ENCODE peak calls at places on chromosomes 1 and 21, in ten cellular contexts. C, Y, B, D, T, A, F, R, Z and G are unnamed samples.

GRCh38 chr21:45386728-45387371 is 18.1 kb upstream of the COL18A1 start:
- DNase-seq in B (peak; percentile 45), R (no peak), F (no peak), A (peak; percentile 73), Z (peak; percentile 45), T (peak; percentile 75), D (peak; percentile 59), C (no peak), Y (no peak), G (peak; percentile 83)

GRCh38 chr1:54695764-54696163 is 19.9 kb upstream of the TTC4 start:
- DNase-seq in R (no peak), Z (no peak), Y (no peak), B (no peak), D (no peak), F (no peak), T (no peak), A (no peak), C (no peak), G (no peak)

GRCh38 chr1:240980342-240980741 is 368.4 kb upstream of the GREM2 start:
- DNase-seq in R (no peak), C (no peak), F (no peak), D (no peak), Y (no peak), B (no peak), Z (no peak), A (no peak), T (no peak), G (no peak)

GRCh38 chr1:46370214-46370633 is 23.9 kb upstream of the FAAH start:
- DNase-seq in Y (no peak), B (no peak), D (no peak), F (peak; percentile 56), Z (no peak), T (peak; percentile 28), A (no peak), C (no peak), R (peak; percentile 30), G (no peak)

GRCh38 chr1:219329606-219330005 is 155.9 kb downstream of the LYPLAL1 start:
- DNase-seq in Z (no peak), B (no peak), T (peak; percentile 58), R (no peak), A (no peak), D (no peak), Y (no peak), F (no peak), C (no peak), G (no peak)

GRCh38 chr1:88855986-88856385 is 35.4 kb downstream of the GTF2B start:
- DNase-seq in R (no peak), B (no peak), Z (no peak), C (no peak), A (no peak), D (no peak), F (no peak), Y (no peak), T (no peak), G (no peak)

GRCh38 chr1:162317659-162318058 is 59.0 kb downstream of the SPATA46 start:
- DNase-seq in Z (no peak), R (no peak), D (no peak), F (no peak), B (no peak), A (no peak), T (no peak), Y (no peak), C (no peak), G (no peak)

GRCh38 chr21:27534211-27534610 is 567.3 kb upstream of the ADAMTS5 start:
- DNase-seq in F (no peak), C (no peak), T (peak; percentile 7), R (no peak), Z (no peak), D (no peak), B (no peak), A (no peak), Y (no peak), G (no peak)

GRCh38 chr1:20390589-20391331 is 95.2 kb downstream of the CAMK2N1 start:
- DNase-seq in R (no peak), Z (no peak), T (peak; percentile 34), A (no peak), D (no peak), B (no peak), C (no peak), F (no peak), Y (no peak), G (no peak)

GRCh38 chr1:158818991-158819405 is 12.2 kb upstream of the MNDA start:
- DNase-seq in Z (no peak), C (no peak), B (no peak), Y (no peak), R (no peak), D (no peak), F (no peak), A (no peak), T (no peak), G (no peak)

GRCh38 chr1:2821970-2822620 is 20.6 kb upstream of the TTC34 start:
- DNase-seq in Z (peak; percentile 65), T (peak; percentile 41), A (no peak), Y (no peak), D (no peak), C (no peak), B (peak; percentile 17), F (no peak), R (no peak), G (no peak)

GRCh38 chr1:202805886-202806511 is 2.2 kb downstream of the KDM5B start:
- DNase-seq in T (peak; percentile 33), C (no peak), F (peak; percentile 44), A (no peak), R (peak; percentile 43), Z (no peak), D (no peak), Y (no peak), B (peak; percentile 12), G (no peak)

GRCh38 chr1:227728059-227728891 is 6.8 kb downstream of the JMJD4 start:
- DNase-seq in R (peak; percentile 95), D (peak; percentile 92), Y (peak; percentile 53), T (peak; percentile 98), B (peak; percentile 75), C (peak; percentile 85), Z (peak; percentile 90), F (peak; percentile 92), A (peak; percentile 47), G (no peak)
- TF ChIP-seq CTCF in R (no peak), D (no peak), Y (no peak), T (peak; percentile 14), B (no peak), C (no peak), Z (peak; percentile 5), F (no peak), A (no peak), G (no peak)

GRCh38 chr1:244254467-244254866 is 197.2 kb downstream of the ADSS2 start:
- DNase-seq in T (no peak), F (no peak), D (no peak), B (no peak), A (peak; percentile 62), Y (no peak), Z (no peak), C (no peak), R (no peak), G (no peak)
- TF ChIP-seq CTCF in T (no peak), F (no peak), D (no peak), B (no peak), A (no peak), Y (no peak), Z (no peak), C (no peak), R (no peak), G (no peak)

GRCh38 chr1:108861566-108861965 is 4.7 kb upstream of the AKNAD1 start:
- DNase-seq in F (no peak), B (no peak), C (no peak), T (no peak), D (no peak), A (no peak), Z (no peak), Y (no peak), R (no peak), G (no peak)

GRCh38 chr1:108863984-108864383 is 7.1 kb upstream of the AKNAD1 start:
- DNase-seq in R (no peak), C (no peak), Z (no peak), D (no peak), T (no peak), A (no peak), B (no peak), F (no peak), Y (no peak), G (no peak)

GRCh38 chr1:108862698-108863477 is 6.0 kb upstream of the AKNAD1 start:
- DNase-seq in C (no peak), R (no peak), D (no peak), T (no peak), A (no peak), Z (no peak), F (no peak), B (no peak), Y (no peak), G (no peak)

GRCh38 chr1:108862017-108862610 is 5.2 kb upstream of the AKNAD1 start:
- DNase-seq in C (no peak), F (no peak), T (no peak), R (no peak), D (no peak), B (no peak), Y (no peak), A (no peak), Z (no peak), G (no peak)

DNA sequence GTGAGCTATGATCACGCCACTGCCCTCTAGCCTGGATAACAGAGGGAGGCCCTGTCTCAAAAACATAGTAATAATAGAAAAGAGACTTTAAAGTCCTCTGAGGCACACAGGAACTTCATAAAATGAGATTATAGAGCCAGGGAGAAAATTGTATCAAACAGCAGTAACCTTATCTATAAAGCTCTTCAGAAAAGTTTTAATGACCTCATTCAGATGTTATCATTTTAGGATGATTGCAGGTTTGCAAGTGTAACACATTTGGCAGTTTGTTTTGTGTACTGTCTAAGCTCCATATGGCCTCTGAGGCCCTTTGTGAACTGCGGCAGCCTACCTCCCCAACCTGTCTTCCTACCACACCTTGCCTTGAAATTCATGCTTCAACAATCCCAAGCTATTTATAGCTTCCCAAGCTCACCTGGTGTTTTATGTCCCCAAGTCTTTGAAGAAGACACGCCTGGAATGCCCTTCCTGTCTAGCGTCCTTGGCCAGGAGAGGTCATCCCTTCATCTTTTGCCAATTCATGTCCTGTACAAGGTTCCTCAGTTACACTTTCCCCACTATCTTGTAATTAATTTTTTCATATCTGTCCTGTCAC is 8.5 kb upstream of the AKNAD1 start:
- DNase-seq in T (no peak), Y (no peak), R (no peak), Z (no peak), A (no peak), B (no peak), D (no peak), C (no peak), F (no peak), G (no peak)
- TF ChIP-seq CTCF in T (no peak), Y (no peak), R (no peak), Z (no peak), A (no peak), B (no peak), D (no peak), C (no peak), F (no peak), G (no peak)

DNA sequence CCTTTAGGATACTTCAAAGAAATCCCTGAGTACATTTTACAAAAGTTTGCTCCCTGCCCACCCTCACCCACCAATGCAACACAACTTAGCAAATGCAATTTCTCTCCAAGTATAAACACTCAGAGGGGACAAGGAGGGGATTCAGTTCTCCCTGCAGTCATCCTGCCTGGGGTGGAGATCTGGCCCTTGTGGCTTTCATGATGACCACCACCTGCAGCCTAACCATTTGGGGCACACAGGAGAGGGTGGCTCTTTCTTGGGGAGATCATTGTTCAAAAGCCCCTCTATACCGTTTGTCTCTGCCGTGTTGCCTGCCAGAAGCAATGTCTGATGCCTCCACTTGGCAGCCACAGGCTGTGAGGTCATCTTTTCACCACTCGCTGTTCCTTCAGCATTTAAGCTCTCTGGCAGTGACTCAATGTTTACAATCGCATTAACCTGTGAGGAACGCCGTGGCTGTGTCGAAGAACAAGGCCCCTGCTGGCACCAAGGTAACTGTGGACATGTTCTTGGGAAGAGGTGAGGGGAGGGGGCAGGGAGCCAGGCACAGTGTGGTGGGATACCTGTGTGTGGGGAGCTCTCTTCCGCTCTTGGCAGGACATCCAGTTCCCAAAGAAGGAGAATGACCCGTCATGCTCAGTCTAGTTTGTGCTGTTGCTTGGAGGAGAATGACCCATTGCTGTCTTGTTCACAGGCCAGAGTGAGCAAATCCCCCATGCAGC is 103.9 kb upstream of the DUSP10 start:
- DNase-seq in T (peak; percentile 98), R (peak; percentile 68), Z (no peak), F (no peak), A (peak; percentile 30), B (peak; percentile 59), D (no peak), Y (no peak), C (peak; percentile 67), G (no peak)
- TF ChIP-seq CTCF in T (peak; percentile 27), R (no peak), Z (no peak), F (no peak), A (no peak), B (no peak), D (no peak), Y (no peak), C (no peak), G (no peak)